ENCODE peak calls at places on chromosomes 2 and 18, in seven cellular contexts. R is caudate nucleus; E is GM20000; K is fibroblast of lung; B is activated CD8-positive, alpha-beta memory T cell treated with anti-CD3 and anti-CD28 coated beads, Interleukin-2, amount 50 U/mL, for 48 hours; O is non-pigmented ciliary epithelial cell; X is Kasumi-1. J is an unnamed sample.
A peak's percentile ranks its signal among the peaks of the same experiment; 100 is the strongest.

GRCh38 chr2:144211826-144212225 is 308.1 kb downstream of the ZEB2 start:
- DNase-seq in R (no peak), E (no peak), K (no peak), B (no peak), O (no peak), X (peak; percentile 39), J (no peak)

GRCh38 chr2:28613181-28613580 is 117.3 kb downstream of the PLB1 start:
- DNase-seq in R (no peak), E (no peak), K (no peak), B (no peak), O (no peak), X (no peak), J (no peak)

GRCh38 chr2:33670392-33670937 is 71.4 kb upstream of the FAM98A start:
- DNase-seq in R (no peak), E (no peak), K (no peak), B (no peak), O (no peak), X (peak; percentile 8), J (no peak)

GRCh38 chr18:74063023-74063422 is 84.6 kb downstream of the FBXO15 start:
- DNase-seq in R (no peak), E (peak; percentile 34), K (no peak), B (no peak), O (no peak), X (no peak), J (peak; percentile 38)

GRCh38 chr2:211479496-211480150 is 923.2 kb downstream of the CPS1 start:
- DNase-seq in R (no peak), E (no peak), K (no peak), B (no peak), O (no peak), X (no peak), J (no peak)

GRCh38 chr2:139605668-139606067 is 825.5 kb upstream of the NXPH2 start:
- DNase-seq in R (no peak), E (no peak), K (no peak), B (no peak), O (no peak), X (no peak), J (no peak)

GRCh38 chr18:12837747-12838146 is 46.3 kb downstream of the PTPN2 start:
- DNase-seq in R (no peak), E (no peak), K (peak; percentile 25), B (no peak), O (no peak), X (no peak), J (no peak)

GRCh38 chr2:111117666-111118454 is 2.9 kb upstream of the BCL2L11 start:
- DNase-seq in R (no peak), E (peak; percentile 19), K (peak; percentile 78), B (peak; percentile 73), O (peak; percentile 46), X (peak; percentile 66), J (peak; percentile 41)

GRCh38 chr2:235568431-235568830 is 74.6 kb downstream of the AGAP1 start:
- DNase-seq in R (no peak), E (no peak), K (no peak), B (no peak), O (no peak), X (no peak), J (no peak)

GRCh38 chr18:12287131-12287681 is 20.8 kb upstream of the TUBB6 start:
- DNase-seq in R (no peak), E (no peak), K (no peak), B (no peak), O (no peak), X (no peak), J (peak; percentile 37)

J was measured in RPMI8226.